ENCODE peak calls at places on chromosomes 16 and 17, in ten cellular contexts. One of them, this sample, is unnamed.

GRCh38 chr17:17535957-17536356 is 39.8 kb upstream of the RASD1 start:
- DNase-seq in dermis blood vessel endothelial cell: peak
- DNase-seq in GOT3: no peak
- DNase-seq in mesendoderm: no peak
- DNase-seq in cardiac fibroblast: no peak
- DNase-seq in HFF-Myc: no peak
- DNase-seq in putamen: peak
- DNase-seq in heart left ventricle: peak
- DNase-seq in RWPE1: no peak
- DNase-seq in IMR-90: peak
- DNase-seq in this sample: no peak

GRCh38 chr17:75289122-75289831 is at the start of gene SLC25A19:
- DNase-seq in HFF-Myc: peak
- DNase-seq in IMR-90: peak
- DNase-seq in GOT3: peak
- DNase-seq in dermis blood vessel endothelial cell: peak
- DNase-seq in RWPE1: peak
- DNase-seq in putamen: peak
- DNase-seq in heart left ventricle: peak
- DNase-seq in mesendoderm: peak
- DNase-seq in cardiac fibroblast: peak
- DNase-seq in this sample: peak

GRCh38 chr16:78444-79145 is 570 bp downstream of the MPG start:
- DNase-seq in mesendoderm: no peak
- DNase-seq in HFF-Myc: no peak
- DNase-seq in IMR-90: peak
- DNase-seq in cardiac fibroblast: peak
- DNase-seq in putamen: no peak
- DNase-seq in dermis blood vessel endothelial cell: peak
- DNase-seq in heart left ventricle: peak
- DNase-seq in RWPE1: peak
- DNase-seq in GOT3: no peak
- DNase-seq in this sample: peak

GRCh38 chr16:749010-749409 is 8.2 kb upstream of the CIAO3 start:
- DNase-seq in GOT3: no peak
- DNase-seq in heart left ventricle: no peak
- DNase-seq in mesendoderm: no peak
- DNase-seq in HFF-Myc: no peak
- DNase-seq in dermis blood vessel endothelial cell: no peak
- DNase-seq in RWPE1: no peak
- DNase-seq in cardiac fibroblast: peak
- DNase-seq in putamen: no peak
- DNase-seq in IMR-90: peak
- DNase-seq in this sample: no peak

GRCh38 chr17:67469208-67469980 is 92.3 kb downstream of the PITPNC1 start:
- DNase-seq in heart left ventricle: no peak
- DNase-seq in HFF-Myc: no peak
- DNase-seq in cardiac fibroblast: peak
- DNase-seq in IMR-90: peak
- DNase-seq in GOT3: no peak
- DNase-seq in dermis blood vessel endothelial cell: peak
- DNase-seq in RWPE1: no peak
- DNase-seq in putamen: peak
- DNase-seq in mesendoderm: no peak
- DNase-seq in this sample: no peak

GRCh38 chr17:21295036-21295952 is 10.8 kb downstream of the MAP2K3 start:
- DNase-seq in mesendoderm: peak
- DNase-seq in putamen: no peak
- DNase-seq in HFF-Myc: no peak
- DNase-seq in heart left ventricle: peak
- DNase-seq in IMR-90: peak
- DNase-seq in cardiac fibroblast: no peak
- DNase-seq in RWPE1: no peak
- DNase-seq in GOT3: no peak
- DNase-seq in dermis blood vessel endothelial cell: peak
- DNase-seq in this sample: no peak

GRCh38 chr17:4272213-4272975 is 8.6 kb upstream of the ANKFY1 start:
- DNase-seq in heart left ventricle: no peak
- DNase-seq in IMR-90: no peak
- DNase-seq in mesendoderm: no peak
- DNase-seq in RWPE1: no peak
- DNase-seq in GOT3: no peak
- DNase-seq in cardiac fibroblast: no peak
- DNase-seq in dermis blood vessel endothelial cell: no peak
- DNase-seq in putamen: no peak
- DNase-seq in HFF-Myc: no peak
- DNase-seq in this sample: no peak

GRCh38 chr17:75650874-75651273 is 16.1 kb downstream of the RECQL5 start:
- DNase-seq in putamen: no peak
- DNase-seq in RWPE1: no peak
- DNase-seq in dermis blood vessel endothelial cell: no peak
- DNase-seq in IMR-90: no peak
- DNase-seq in heart left ventricle: no peak
- DNase-seq in cardiac fibroblast: no peak
- DNase-seq in HFF-Myc: no peak
- DNase-seq in mesendoderm: no peak
- DNase-seq in GOT3: no peak
- DNase-seq in this sample: no peak

GRCh38 chr16:30893082-30893743 is 664 bp downstream of the BCL7C start:
- DNase-seq in heart left ventricle: no peak
- DNase-seq in mesendoderm: no peak
- DNase-seq in RWPE1: no peak
- DNase-seq in dermis blood vessel endothelial cell: no peak
- DNase-seq in putamen: no peak
- DNase-seq in IMR-90: no peak
- DNase-seq in HFF-Myc: no peak
- DNase-seq in GOT3: no peak
- DNase-seq in cardiac fibroblast: no peak
- DNase-seq in this sample: peak

GRCh38 chr17:55343114-55343513 is 78.4 kb downstream of the HLF start:
- DNase-seq in cardiac fibroblast: no peak
- DNase-seq in RWPE1: no peak
- DNase-seq in IMR-90: no peak
- DNase-seq in mesendoderm: no peak
- DNase-seq in putamen: no peak
- DNase-seq in HFF-Myc: no peak
- DNase-seq in dermis blood vessel endothelial cell: no peak
- DNase-seq in GOT3: no peak
- DNase-seq in heart left ventricle: no peak
- DNase-seq in this sample: no peak

GRCh38 chr17:77423589-77424451 is 283.1 kb downstream of the SEC14L1 start:
- DNase-seq in RWPE1: peak
- DNase-seq in dermis blood vessel endothelial cell: peak
- DNase-seq in HFF-Myc: no peak
- DNase-seq in heart left ventricle: peak
- DNase-seq in mesendoderm: no peak
- DNase-seq in GOT3: peak
- DNase-seq in IMR-90: peak
- DNase-seq in putamen: peak
- DNase-seq in cardiac fibroblast: peak
- DNase-seq in this sample: no peak

GRCh38 chr16:30697264-30698138 is 1.5 kb upstream of the SRCAP start:
- DNase-seq in mesendoderm: no peak
- DNase-seq in RWPE1: peak
- DNase-seq in IMR-90: peak
- DNase-seq in putamen: no peak
- DNase-seq in GOT3: no peak
- DNase-seq in dermis blood vessel endothelial cell: no peak
- DNase-seq in HFF-Myc: no peak
- DNase-seq in cardiac fibroblast: no peak
- DNase-seq in heart left ventricle: no peak
- DNase-seq in this sample: peak

GRCh38 chr17:5533486-5534315 is 47.3 kb downstream of the MIS12 start:
- DNase-seq in putamen: no peak
- DNase-seq in mesendoderm: no peak
- DNase-seq in heart left ventricle: no peak
- DNase-seq in RWPE1: no peak
- DNase-seq in dermis blood vessel endothelial cell: peak
- DNase-seq in HFF-Myc: no peak
- DNase-seq in cardiac fibroblast: no peak
- DNase-seq in IMR-90: no peak
- DNase-seq in GOT3: no peak
- DNase-seq in this sample: no peak

GRCh38 chr16:17460890-17461289 is 9.9 kb downstream of the XYLT1 start:
- DNase-seq in cardiac fibroblast: no peak
- DNase-seq in IMR-90: no peak
- DNase-seq in mesendoderm: no peak
- DNase-seq in RWPE1: no peak
- DNase-seq in HFF-Myc: no peak
- DNase-seq in putamen: no peak
- DNase-seq in GOT3: no peak
- DNase-seq in dermis blood vessel endothelial cell: no peak
- DNase-seq in heart left ventricle: no peak
- DNase-seq in this sample: no peak

GRCh38 chr17:4716081-4716480 is 5.6 kb downstream of the ARRB2 start:
- DNase-seq in dermis blood vessel endothelial cell: no peak
- DNase-seq in IMR-90: no peak
- DNase-seq in RWPE1: no peak
- DNase-seq in mesendoderm: no peak
- DNase-seq in putamen: no peak
- DNase-seq in cardiac fibroblast: no peak
- DNase-seq in GOT3: no peak
- DNase-seq in HFF-Myc: no peak
- DNase-seq in heart left ventricle: no peak
- DNase-seq in this sample: no peak

GRCh38 chr16:66391726-66392670 is 25.5 kb downstream of the CDH5 start:
- DNase-seq in mesendoderm: no peak
- DNase-seq in RWPE1: no peak
- DNase-seq in putamen: no peak
- DNase-seq in HFF-Myc: no peak
- DNase-seq in heart left ventricle: no peak
- DNase-seq in GOT3: no peak
- DNase-seq in IMR-90: no peak
- DNase-seq in dermis blood vessel endothelial cell: no peak
- DNase-seq in cardiac fibroblast: no peak
- DNase-seq in this sample: no peak

GRCh38 chr16:20001856-20002707 is 71.6 kb downstream of the GPR139 start:
- DNase-seq in IMR-90: no peak
- DNase-seq in RWPE1: no peak
- DNase-seq in GOT3: no peak
- DNase-seq in putamen: no peak
- DNase-seq in HFF-Myc: no peak
- DNase-seq in heart left ventricle: no peak
- DNase-seq in cardiac fibroblast: no peak
- DNase-seq in dermis blood vessel endothelial cell: no peak
- DNase-seq in mesendoderm: no peak
- DNase-seq in this sample: no peak

GRCh38 chr16:1220841-1221627 is 4.0 kb downstream of the TPSG1 start:
- DNase-seq in HFF-Myc: no peak
- DNase-seq in putamen: no peak
- DNase-seq in RWPE1: no peak
- DNase-seq in heart left ventricle: no peak
- DNase-seq in cardiac fibroblast: no peak
- DNase-seq in IMR-90: no peak
- DNase-seq in GOT3: no peak
- DNase-seq in dermis blood vessel endothelial cell: no peak
- DNase-seq in mesendoderm: no peak
- DNase-seq in this sample: no peak

GRCh38 chr17:49497147-49498036 is 2.3 kb downstream of the NGFR start:
- DNase-seq in IMR-90: peak
- DNase-seq in RWPE1: peak
- DNase-seq in HFF-Myc: no peak
- DNase-seq in putamen: no peak
- DNase-seq in GOT3: no peak
- DNase-seq in heart left ventricle: no peak
- DNase-seq in mesendoderm: peak
- DNase-seq in dermis blood vessel endothelial cell: peak
- DNase-seq in cardiac fibroblast: peak
- DNase-seq in this sample: no peak

GRCh38 chr17:65423346-65424140 is 137.9 kb downstream of the AXIN2 start:
- DNase-seq in GOT3: no peak
- DNase-seq in cardiac fibroblast: no peak
- DNase-seq in IMR-90: no peak
- DNase-seq in putamen: no peak
- DNase-seq in dermis blood vessel endothelial cell: no peak
- DNase-seq in HFF-Myc: no peak
- DNase-seq in heart left ventricle: no peak
- DNase-seq in mesendoderm: peak
- DNase-seq in RWPE1: no peak
- DNase-seq in this sample: no peak

GRCh38 chr17:64682261-64683181 is 20.4 kb upstream of the SMURF2 start:
- DNase-seq in heart left ventricle: no peak
- DNase-seq in putamen: no peak
- DNase-seq in mesendoderm: no peak
- DNase-seq in GOT3: no peak
- DNase-seq in IMR-90: peak
- DNase-seq in dermis blood vessel endothelial cell: peak
- DNase-seq in HFF-Myc: no peak
- DNase-seq in cardiac fibroblast: peak
- DNase-seq in RWPE1: no peak
- DNase-seq in this sample: peak

GRCh38 chr17:42653179-42654124 is 5.6 kb upstream of the TUBG2 start:
- DNase-seq in cardiac fibroblast: peak
- DNase-seq in IMR-90: peak
- DNase-seq in GOT3: no peak
- DNase-seq in HFF-Myc: peak
- DNase-seq in dermis blood vessel endothelial cell: no peak
- DNase-seq in mesendoderm: peak
- DNase-seq in putamen: no peak
- DNase-seq in heart left ventricle: peak
- DNase-seq in RWPE1: no peak
- DNase-seq in this sample: no peak

GRCh38 chr17:82236142-82236971 is 7.5 kb downstream of the SLC16A3 start:
- DNase-seq in cardiac fibroblast: peak
- DNase-seq in putamen: no peak
- DNase-seq in HFF-Myc: no peak
- DNase-seq in GOT3: no peak
- DNase-seq in IMR-90: peak
- DNase-seq in RWPE1: no peak
- DNase-seq in mesendoderm: peak
- DNase-seq in dermis blood vessel endothelial cell: peak
- DNase-seq in heart left ventricle: peak
- DNase-seq in this sample: peak

GRCh38 chr16:31713945-31714898 is 159.4 kb upstream of the ZNF267 start:
- DNase-seq in putamen: no peak
- DNase-seq in RWPE1: no peak
- DNase-seq in IMR-90: no peak
- DNase-seq in HFF-Myc: no peak
- DNase-seq in cardiac fibroblast: peak
- DNase-seq in heart left ventricle: no peak
- DNase-seq in GOT3: no peak
- DNase-seq in mesendoderm: peak
- DNase-seq in dermis blood vessel endothelial cell: peak
- DNase-seq in this sample: peak

GRCh38 chr17:46190763-46191162 is 2.5 kb downstream of the KANSL1 start:
- DNase-seq in mesendoderm: no peak
- DNase-seq in IMR-90: peak
- DNase-seq in dermis blood vessel endothelial cell: peak
- DNase-seq in GOT3: no peak
- DNase-seq in HFF-Myc: no peak
- DNase-seq in putamen: no peak
- DNase-seq in RWPE1: no peak
- DNase-seq in heart left ventricle: no peak
- DNase-seq in cardiac fibroblast: peak
- DNase-seq in this sample: peak

GRCh38 chr17:149231-149630 is 11.9 kb downstream of the SCGB1C2 start:
- DNase-seq in RWPE1: no peak
- DNase-seq in putamen: no peak
- DNase-seq in IMR-90: no peak
- DNase-seq in dermis blood vessel endothelial cell: no peak
- DNase-seq in mesendoderm: no peak
- DNase-seq in GOT3: no peak
- DNase-seq in heart left ventricle: no peak
- DNase-seq in HFF-Myc: no peak
- DNase-seq in cardiac fibroblast: no peak
- DNase-seq in this sample: no peak

GRCh38 chr16:82694239-82694874 is 67.6 kb downstream of the CDH13 start:
- DNase-seq in dermis blood vessel endothelial cell: no peak
- DNase-seq in GOT3: no peak
- DNase-seq in RWPE1: peak
- DNase-seq in IMR-90: peak
- DNase-seq in cardiac fibroblast: peak
- DNase-seq in mesendoderm: no peak
- DNase-seq in HFF-Myc: no peak
- DNase-seq in heart left ventricle: no peak
- DNase-seq in putamen: no peak
- DNase-seq in this sample: no peak

GRCh38 chr16:28151180-28151579 is 60.6 kb downstream of the XPO6 start:
- DNase-seq in dermis blood vessel endothelial cell: no peak
- DNase-seq in cardiac fibroblast: no peak
- DNase-seq in heart left ventricle: no peak
- DNase-seq in HFF-Myc: no peak
- DNase-seq in mesendoderm: no peak
- DNase-seq in GOT3: no peak
- DNase-seq in RWPE1: no peak
- DNase-seq in putamen: no peak
- DNase-seq in IMR-90: no peak
- DNase-seq in this sample: no peak

This sample was measured in RKO.